ENCODE peak calls at places on chromosomes 6 and 20, in seven cellular contexts. H, U, K, G, M, R and S are unnamed samples.

GRCh38 chr20:37393863-37394542 is 48.1 kb downstream of the SRC start:
- DNase-seq in H (no peak), U (no peak), K (no peak), G (no peak), M (no peak), R (no peak), S (no peak)

GRCh38 chr20:41398408-41398807 is 31.8 kb upstream of the EMILIN3 start:
- DNase-seq in H (no peak), U (no peak), K (no peak), G (no peak), M (no peak), R (no peak), S (no peak)

GRCh38 chr6:157669747-157670216 is 153.3 kb upstream of the SNX9 start:
- DNase-seq in H (peak), U (no peak), K (peak), G (no peak), M (peak), R (no peak), S (peak)

GRCh38 chr20:16128538-16129106 is 444.6 kb downstream of the KIF16B start:
- DNase-seq in H (no peak), U (no peak), K (no peak), G (no peak), M (no peak), R (no peak), S (no peak)

GRCh38 chr20:63706852-63707557 is 771 bp downstream of the ARFRP1 start:
- DNase-seq in H (peak), U (peak), K (no peak), G (no peak), M (peak), R (peak), S (no peak)

GRCh38 chr6:113855500-113856010 is 1.6 kb upstream of the MARCKS start:
- DNase-seq in H (no peak), U (peak), K (no peak), G (no peak), M (peak), R (no peak), S (no peak)

GRCh38 chr20:51190783-51191180 is 167.9 kb upstream of the KCNG1 start:
- DNase-seq in H (no peak), U (no peak), K (no peak), G (no peak), M (no peak), R (no peak), S (no peak)

GRCh38 chr6:54886932-54887584 is 40.5 kb downstream of the FAM83B start:
- DNase-seq in H (no peak), U (no peak), K (no peak), G (no peak), M (no peak), R (no peak), S (no peak)

GRCh38 chr6:26300828-26301227 is 64.2 kb upstream of the BTN3A2 start:
- DNase-seq in H (no peak), U (no peak), K (no peak), G (no peak), M (no peak), R (no peak), S (no peak)

GRCh38 chr6:56246941-56247653 is at the start of gene COL21A1:
- DNase-seq in H (no peak), U (no peak), K (peak), G (no peak), M (peak), R (no peak), S (no peak)

GRCh38 chr6:85672623-85673022 is 29.9 kb upstream of the SYNCRIP start:
- DNase-seq in H (no peak), U (no peak), K (no peak), G (no peak), M (no peak), R (no peak), S (no peak)

GRCh38 chr6:29926795-29927427 is 15.4 kb upstream of the HLA-A start:
- DNase-seq in H (peak), U (peak), K (no peak), G (no peak), M (peak), R (no peak), S (no peak)

GRCh38 chr6:32855467-32856174 is 1.6 kb downstream of the PSMB9 start:
- DNase-seq in H (no peak), U (no peak), K (no peak), G (no peak), M (no peak), R (no peak), S (no peak)

GRCh38 chr6:63964347-63964746 is 328.7 kb downstream of the PHF3 start:
- DNase-seq in H (no peak), U (no peak), K (no peak), G (no peak), M (no peak), R (no peak), S (no peak)

GRCh38 chr20:38523697-38524096 is 51.1 kb downstream of the RALGAPB start:
- DNase-seq in H (no peak), U (no peak), K (no peak), G (no peak), M (peak), R (no peak), S (no peak)

GRCh38 chr6:138485005-138485545 is 14.2 kb downstream of the NHSL1 start:
- DNase-seq in H (no peak), U (no peak), K (no peak), G (no peak), M (peak), R (no peak), S (no peak)

GRCh38 chr6:83600531-83600930 is 88.2 kb downstream of the PRSS35 start:
- DNase-seq in H (no peak), U (no peak), K (no peak), G (no peak), M (no peak), R (no peak), S (no peak)

GRCh38 chr6:52115145-52115741 is 27.8 kb upstream of the PKHD1 start:
- DNase-seq in H (no peak), U (no peak), K (no peak), G (no peak), M (no peak), R (no peak), S (no peak)

GRCh38 chr20:44896583-44896982 is 11.1 kb downstream of the YWHAB start:
- DNase-seq in H (no peak), U (no peak), K (no peak), G (no peak), M (peak), R (no peak), S (no peak)

GRCh38 chr6:135535989-135536414 is 38.5 kb upstream of the AHI1 start:
- DNase-seq in H (no peak), U (peak), K (no peak), G (peak), M (peak), R (no peak), S (peak)

GRCh38 chr6:16729183-16729696 is 32.0 kb downstream of the ATXN1 start:
- DNase-seq in H (no peak), U (no peak), K (no peak), G (no peak), M (no peak), R (no peak), S (no peak)

GRCh38 chr6:111939902-111940301 is 66.7 kb upstream of the FYN start:
- DNase-seq in H (no peak), U (no peak), K (no peak), G (no peak), M (no peak), R (no peak), S (no peak)

GRCh38 chr6:73236147-73236750 is 11.0 kb upstream of the KHDC1L start:
- DNase-seq in H (no peak), U (no peak), K (no peak), G (no peak), M (peak), R (no peak), S (peak)

GRCh38 chr6:158231551-158232444 is 63.6 kb downstream of the GTF2H5 start:
- DNase-seq in H (peak), U (peak), K (peak), G (no peak), M (peak), R (peak), S (no peak)